ENCODE peak calls at places on chromosomes 3 and 15, in six cellular contexts. D, F, B, H, Q and K are unnamed samples.

GRCh38 chr3:43580181-43580580 is 41.6 kb downstream of the ANO10 start:
- DNase-seq in D (no peak), F (no peak), B (no peak), H (no peak), Q (no peak), K (no peak)

GRCh38 chr3:170226426-170226960 is 4.3 kb downstream of the PRKCI start:
- DNase-seq in D (peak; percentile 20), F (no peak), B (no peak), H (no peak), Q (no peak), K (peak; percentile 19)

GRCh38 chr3:81295906-81296305 is 465.5 kb downstream of the GBE1 start:
- DNase-seq in D (no peak), F (no peak), B (no peak), H (no peak), Q (no peak), K (no peak)

GRCh38 chr3:177199206-177199765 is 2.0 kb upstream of the TBL1XR1 start:
- DNase-seq in D (no peak), F (no peak), B (no peak), H (no peak), Q (no peak), K (no peak)

GRCh38 chr3:134446800-134447199 is 39.0 kb downstream of the ANAPC13 start:
- DNase-seq in D (peak; percentile 73), F (no peak), B (no peak), H (peak; percentile 82), Q (no peak), K (peak; percentile 53)

GRCh38 chr15:47614341-47614740 is 103.0 kb upstream of the SEMA6D start:
- DNase-seq in D (no peak), F (no peak), B (no peak), H (no peak), Q (no peak), K (no peak)

GRCh38 chr3:126956361-126956760 is 26.6 kb upstream of the PLXNA1 start:
- DNase-seq in D (no peak), F (no peak), B (no peak), H (no peak), Q (no peak), K (no peak)

GRCh38 chr3:107794664-107795443 is 272.1 kb downstream of the BBX start:
- DNase-seq in D (peak; percentile 14), F (no peak), B (no peak), H (no peak), Q (no peak), K (peak; percentile 11)

GRCh38 chr3:3192481-3192764 is 12.9 kb upstream of the CRBN start:
- DNase-seq in D (no peak), F (no peak), B (no peak), H (no peak), Q (no peak), K (no peak)

GRCh38 chr15:65524226-65524625 is 6.0 kb upstream of the HACD3 start:
- DNase-seq in D (no peak), F (no peak), B (no peak), H (no peak), Q (no peak), K (no peak)

GRCh38 chr3:151856106-151856505 is 17.3 kb upstream of the SUCNR1 start:
- DNase-seq in D (no peak), F (no peak), B (no peak), H (no peak), Q (no peak), K (no peak)

GRCh38 chr3:169456900-169457299 is 206.6 kb downstream of the MECOM start:
- DNase-seq in D (no peak), F (no peak), B (no peak), H (no peak), Q (no peak), K (no peak)

GRCh38 chr15:65312400-65312916 is 8.0 kb downstream of the RNU5B-1 start:
- DNase-seq in D (no peak), F (no peak), B (no peak), H (no peak), Q (no peak), K (no peak)

GRCh38 chr3:50170689-50171088 is 15.6 kb downstream of the SEMA3F start:
- DNase-seq in D (peak; percentile 43), F (no peak), B (no peak), H (peak; percentile 86), Q (no peak), K (peak; percentile 84)

GRCh38 chr3:30221622-30222021 is 384.8 kb upstream of the TGFBR2 start:
- DNase-seq in D (no peak), F (no peak), B (no peak), H (peak; percentile 55), Q (no peak), K (no peak)

GRCh38 chr15:101381671-101382212 is 86.7 kb upstream of the SNRPA1 start:
- DNase-seq in D (no peak), F (no peak), B (no peak), H (no peak), Q (no peak), K (no peak)

GRCh38 chr3:192892981-192893827 is 24.5 kb downstream of the MB21D2 start:
- DNase-seq in D (no peak), F (no peak), B (no peak), H (peak; percentile 95), Q (no peak), K (peak; percentile 81)

GRCh38 chr3:46659285-46659684 is 34.2 kb downstream of the ALS2CL start:
- DNase-seq in D (no peak), F (no peak), B (no peak), H (no peak), Q (no peak), K (no peak)

GRCh38 chr3:56783644-56784451 is 17.9 kb downstream of the ARHGEF3 start:
- DNase-seq in D (peak; percentile 80), F (no peak), B (peak; percentile 98), H (peak; percentile 66), Q (no peak), K (peak; percentile 63)

GRCh38 chr3:137110392-137110996 is 152.7 kb downstream of the IL20RB start:
- DNase-seq in D (peak; percentile 71), F (no peak), B (peak; percentile 15), H (no peak), Q (no peak), K (peak; percentile 29)

GRCh38 chr3:169678122-169678521 is 14.6 kb upstream of the MECOM start:
- DNase-seq in D (no peak), F (no peak), B (no peak), H (no peak), Q (no peak), K (no peak)

GRCh38 chr15:72740202-72740601 is 43.4 kb downstream of the ADPGK start:
- DNase-seq in D (no peak), F (no peak), B (no peak), H (peak; percentile 26), Q (no peak), K (no peak)

GRCh38 chr15:100373037-100373896 is 31.5 kb upstream of the ADAMTS17 start:
- DNase-seq in D (no peak), F (no peak), B (no peak), H (no peak), Q (no peak), K (no peak)

GRCh38 chr3:14633819-14634424 is 17.6 kb upstream of the CCDC174 start:
- DNase-seq in D (peak; percentile 55), F (peak; percentile 16), B (peak; percentile 12), H (peak; percentile 41), Q (peak; percentile 37), K (peak; percentile 44)

GRCh38 chr3:89223188-89223587 is 115.8 kb downstream of the EPHA3 start:
- DNase-seq in D (no peak), F (no peak), B (no peak), H (no peak), Q (no peak), K (no peak)

GRCh38 chr3:124903896-124904879 is 17.0 kb upstream of the ITGB5 start:
- DNase-seq in D (no peak), F (no peak), B (no peak), H (no peak), Q (no peak), K (peak; percentile 40)

GRCh38 chr15:92076536-92076935 is 223.0 kb downstream of the SLCO3A1 start:
- DNase-seq in D (no peak), F (no peak), B (no peak), H (no peak), Q (no peak), K (no peak)

GRCh38 chr3:170233532-170233931 is 11.3 kb downstream of the PRKCI start:
- DNase-seq in D (peak; percentile 74), F (peak; percentile 24), B (no peak), H (no peak), Q (no peak), K (peak; percentile 74)

GRCh38 chr3:117756580-117756979 is 1047.0 kb downstream of the TUSC7 start:
- DNase-seq in D (no peak), F (no peak), B (no peak), H (no peak), Q (no peak), K (no peak)